ENCODE peak calls at places on chromosomes 2 and 18, in four cellular contexts. One of them, this sample, is unnamed.

GRCh38 chr2:233022561-233022960 is 9.5 kb upstream of the NGEF start:
- DNase-seq in tibial artery: no peak
- DNase-seq in left lung: no peak
- DNase-seq in PC-9: peak
- DNase-seq in this sample: no peak

GRCh38 chr2:157428500-157429175 is 15.3 kb downstream of the CYTIP start:
- DNase-seq in PC-9: no peak
- DNase-seq in left lung: no peak
- DNase-seq in tibial artery: no peak
- DNase-seq in this sample: no peak

GRCh38 chr18:59063912-59064311 is 75.8 kb upstream of the SEC11C start:
- DNase-seq in tibial artery: no peak
- DNase-seq in PC-9: no peak
- DNase-seq in left lung: no peak
- DNase-seq in this sample: no peak

GRCh38 chr2:183164111-183165015 is 40.1 kb downstream of the NUP35 start:
- DNase-seq in left lung: no peak
- DNase-seq in PC-9: no peak
- DNase-seq in tibial artery: no peak
- DNase-seq in this sample: no peak

GRCh38 chr2:24421668-24422067 is 61.3 kb upstream of the ITSN2 start:
- DNase-seq in PC-9: no peak
- DNase-seq in left lung: peak
- DNase-seq in tibial artery: no peak
- DNase-seq in this sample: peak

GRCh38 chr18:68267583-68267982 is 447.3 kb downstream of the TMX3 start:
- DNase-seq in left lung: no peak
- DNase-seq in PC-9: no peak
- DNase-seq in tibial artery: no peak
- DNase-seq in this sample: no peak

GRCh38 chr2:12612646-12613045 is 104.1 kb upstream of the TRIB2 start:
- DNase-seq in left lung: no peak
- DNase-seq in tibial artery: no peak
- DNase-seq in PC-9: no peak
- DNase-seq in this sample: no peak

GRCh38 chr2:219575566-219576504 is 3.7 kb downstream of the INHA start:
- DNase-seq in tibial artery: no peak
- DNase-seq in left lung: no peak
- DNase-seq in PC-9: no peak
- DNase-seq in this sample: no peak

GRCh38 chr18:61679836-61680235 is 213.0 kb downstream of the RNF152 start:
- DNase-seq in tibial artery: no peak
- DNase-seq in left lung: no peak
- DNase-seq in PC-9: no peak
- DNase-seq in this sample: no peak

GRCh38 chr2:5111581-5111980 is 580.6 kb upstream of the SOX11 start:
- DNase-seq in left lung: no peak
- DNase-seq in tibial artery: no peak
- DNase-seq in PC-9: no peak
- DNase-seq in this sample: peak

GRCh38 chr2:28809927-28810326 is 707 bp upstream of the SPDYA start:
- DNase-seq in PC-9: no peak
- DNase-seq in left lung: no peak
- DNase-seq in tibial artery: no peak
- DNase-seq in this sample: no peak

GRCh38 chr18:59029663-59030421 is 109.8 kb upstream of the SEC11C start:
- DNase-seq in left lung: no peak
- DNase-seq in tibial artery: no peak
- DNase-seq in PC-9: no peak
- DNase-seq in this sample: no peak

GRCh38 chr2:109680523-109681297 is 66.5 kb downstream of the SOWAHC start:
- DNase-seq in left lung: no peak
- DNase-seq in PC-9: no peak
- DNase-seq in tibial artery: peak
- DNase-seq in this sample: no peak

GRCh38 chr18:35026407-35027061 is 14.7 kb upstream of the MAPRE2 start:
- DNase-seq in left lung: no peak
- DNase-seq in tibial artery: no peak
- DNase-seq in PC-9: no peak
- DNase-seq in this sample: no peak

GRCh38 chr2:128549646-128550260 is 231.1 kb upstream of the HS6ST1 start:
- DNase-seq in left lung: no peak
- DNase-seq in PC-9: no peak
- DNase-seq in tibial artery: no peak
- DNase-seq in this sample: no peak

GRCh38 chr2:238099709-238100048 is 461 bp upstream of the ESPNL start:
- DNase-seq in PC-9: no peak
- DNase-seq in left lung: no peak
- DNase-seq in tibial artery: no peak
- DNase-seq in this sample: peak

GRCh38 chr2:38178142-38178541 is 102.2 kb upstream of the CYP1B1 start:
- DNase-seq in tibial artery: peak
- DNase-seq in PC-9: no peak
- DNase-seq in left lung: peak
- DNase-seq in this sample: peak

GRCh38 chr2:238428866-238429265 is 2.1 kb downstream of the ASB1 start:
- DNase-seq in left lung: no peak
- DNase-seq in tibial artery: no peak
- DNase-seq in PC-9: no peak
- DNase-seq in this sample: no peak

GRCh38 chr2:25198209-25198525 is 29.8 kb upstream of the POMC start:
- DNase-seq in PC-9: no peak
- DNase-seq in left lung: no peak
- DNase-seq in tibial artery: no peak
- DNase-seq in this sample: no peak

GRCh38 chr2:172456002-172456401 is 28.6 kb downstream of the ITGA6 start:
- DNase-seq in tibial artery: no peak
- DNase-seq in left lung: no peak
- DNase-seq in PC-9: peak
- DNase-seq in this sample: no peak

GRCh38 chr18:12041561-12041960 is 52.1 kb upstream of the ANKRD62 start:
- DNase-seq in left lung: no peak
- DNase-seq in PC-9: peak
- DNase-seq in tibial artery: no peak
- DNase-seq in this sample: no peak

GRCh38 chr2:161206491-161207032 is 46.3 kb downstream of the TANK start:
- DNase-seq in left lung: no peak
- DNase-seq in tibial artery: no peak
- DNase-seq in PC-9: no peak
- DNase-seq in this sample: no peak

GRCh38 chr2:10221443-10221842 is 81.3 kb upstream of the HPCAL1 start:
- DNase-seq in left lung: no peak
- DNase-seq in PC-9: no peak
- DNase-seq in tibial artery: no peak
- DNase-seq in this sample: no peak

GRCh38 chr2:98623657-98624056 is 15.3 kb downstream of the UNC50 start:
- DNase-seq in left lung: peak
- DNase-seq in tibial artery: no peak
- DNase-seq in PC-9: no peak
- DNase-seq in this sample: no peak

GRCh38 chr2:198715304-198715703 is 742.4 kb downstream of the SATB2 start:
- DNase-seq in tibial artery: no peak
- DNase-seq in left lung: no peak
- DNase-seq in PC-9: no peak
- DNase-seq in this sample: no peak

GRCh38 chr2:59277656-59278055 is 1036.5 kb upstream of the FANCL start:
- DNase-seq in PC-9: no peak
- DNase-seq in left lung: no peak
- DNase-seq in tibial artery: no peak
- DNase-seq in this sample: no peak

GRCh38 chr18:12455511-12455910 is 47.8 kb downstream of the PRELID3A start:
- DNase-seq in tibial artery: no peak
- DNase-seq in left lung: no peak
- DNase-seq in PC-9: no peak
- DNase-seq in this sample: no peak

GRCh38 chr2:86791574-86791973 is 861 bp upstream of the CD8A start:
- DNase-seq in left lung: no peak
- DNase-seq in tibial artery: no peak
- DNase-seq in PC-9: no peak
- DNase-seq in this sample: no peak

GRCh38 chr18:23204589-23205235 is 69.4 kb downstream of the CABLES1 start:
- DNase-seq in tibial artery: no peak
- DNase-seq in left lung: no peak
- DNase-seq in PC-9: no peak
- DNase-seq in this sample: no peak

GRCh38 chr2:9814129-9814868 is 29.0 kb upstream of the TAF1B start:
- DNase-seq in tibial artery: peak
- DNase-seq in left lung: peak
- DNase-seq in PC-9: no peak
- DNase-seq in this sample: no peak

DNA sequence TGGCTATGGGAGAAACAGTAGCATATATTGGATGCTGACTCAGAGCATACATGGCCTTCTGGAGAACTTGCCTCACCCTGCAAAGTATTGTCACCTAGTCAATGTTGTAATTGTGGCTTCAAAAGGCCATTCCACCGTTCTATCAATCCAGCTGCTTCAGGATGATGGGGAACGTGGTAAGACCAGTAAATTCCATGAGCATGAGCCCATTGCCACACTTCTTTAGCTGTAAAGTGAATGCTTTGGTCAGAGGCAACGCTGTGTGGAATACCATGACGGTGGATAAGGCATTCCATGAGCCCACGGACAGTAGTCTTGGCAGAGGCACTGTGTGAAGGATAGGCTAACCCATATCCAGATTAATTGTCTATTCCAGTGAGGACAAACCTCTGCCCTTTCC is 1300.1 kb upstream of the ACVR2A start:
- DNase-seq in tibial artery: no peak
- DNase-seq in left lung: no peak
- DNase-seq in PC-9: no peak
- DNase-seq in this sample: no peak
- H3K4me3 ChIP-seq in tibial artery: no peak
- H3K4me3 ChIP-seq in left lung: no peak
- H3K4me3 ChIP-seq in PC-9: no peak
- H3K4me3 ChIP-seq in this sample: no peak

DNA sequence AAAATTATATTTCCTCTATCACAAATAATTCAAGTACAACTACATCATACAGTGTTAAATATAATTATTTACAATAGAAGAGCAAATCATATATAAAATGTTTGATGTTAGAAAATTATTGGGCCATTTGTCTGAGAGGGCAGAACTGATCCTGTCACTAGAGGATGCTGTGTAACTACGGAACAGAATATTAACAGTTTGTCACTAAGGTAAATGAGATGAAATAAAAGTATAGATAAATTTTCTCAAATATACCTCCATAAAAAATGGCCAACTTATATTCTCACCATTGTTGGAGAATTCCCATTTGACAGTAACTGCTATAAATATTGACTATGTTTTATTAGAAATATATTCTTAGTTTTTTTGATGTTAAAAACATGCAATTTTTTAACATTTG is 1067.4 kb upstream of the DDX18 start:
- DNase-seq in PC-9: no peak
- DNase-seq in tibial artery: no peak
- DNase-seq in left lung: no peak
- DNase-seq in this sample: no peak
- TF ChIP-seq CTCF in PC-9: no peak
- TF ChIP-seq CTCF in tibial artery: no peak
- TF ChIP-seq CTCF in left lung: no peak
- TF ChIP-seq CTCF in this sample: no peak

GRCh38 chr2:168231609-168232241 is 15.7 kb downstream of the STK39 start:
- DNase-seq in PC-9: no peak
- DNase-seq in tibial artery: no peak
- DNase-seq in left lung: no peak
- DNase-seq in this sample: no peak
- H3K4me3 ChIP-seq in PC-9: no peak
- H3K4me3 ChIP-seq in tibial artery: no peak
- H3K4me3 ChIP-seq in left lung: no peak
- H3K4me3 ChIP-seq in this sample: no peak

GRCh38 chr2:27086722-27087446 is at the start of gene KHK:
- DNase-seq in PC-9: peak
- DNase-seq in tibial artery: peak
- DNase-seq in left lung: peak
- DNase-seq in this sample: peak

GRCh38 chr2:27085670-27086089 is 892 bp upstream of the KHK start:
- DNase-seq in PC-9: peak
- DNase-seq in tibial artery: peak
- DNase-seq in left lung: peak
- DNase-seq in this sample: peak

GRCh38 chr2:27085062-27085669 is 1.4 kb upstream of the KHK start:
- DNase-seq in tibial artery: no peak
- DNase-seq in left lung: no peak
- DNase-seq in PC-9: no peak
- DNase-seq in this sample: no peak

GRCh38 chr2:27087823-27088410 is 1.3 kb downstream of the KHK start:
- DNase-seq in left lung: peak
- DNase-seq in PC-9: no peak
- DNase-seq in tibial artery: no peak
- DNase-seq in this sample: no peak

DNA sequence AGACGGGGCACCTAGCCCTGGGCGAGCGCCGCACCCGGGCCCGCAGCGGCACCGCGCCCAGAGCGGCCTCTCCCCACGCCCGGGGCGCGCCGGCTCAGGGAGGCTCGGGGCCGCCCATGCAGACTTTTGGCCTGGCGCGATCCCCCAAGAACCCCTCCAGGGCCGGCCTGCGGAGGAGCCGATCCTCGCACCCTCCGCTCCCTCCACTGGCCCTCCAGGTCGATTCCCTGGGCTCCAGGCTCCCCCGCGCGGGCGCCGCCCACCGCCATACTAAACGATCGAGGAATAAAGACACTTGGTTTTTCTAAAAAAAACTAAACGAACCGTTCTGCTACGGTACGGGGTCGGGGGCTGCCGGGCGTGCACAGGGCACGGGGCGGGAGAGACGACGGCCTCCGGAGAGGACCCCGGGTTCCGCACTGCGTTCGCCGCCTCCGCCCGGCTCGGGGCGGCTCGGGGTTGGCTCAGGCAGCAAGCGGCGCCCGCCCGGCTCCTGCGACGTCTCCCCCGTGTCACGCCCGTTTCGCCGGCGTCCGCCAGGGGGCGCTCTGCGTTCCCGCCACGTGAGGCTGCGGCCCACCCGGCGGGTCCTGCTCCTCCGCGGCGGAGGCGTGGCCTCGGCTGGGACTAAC is 366 bp upstream of the KHK start:
- DNase-seq in left lung: peak
- DNase-seq in PC-9: peak
- DNase-seq in tibial artery: peak
- DNase-seq in this sample: peak
- TF ChIP-seq CTCF in left lung: peak
- TF ChIP-seq CTCF in PC-9: peak
- TF ChIP-seq CTCF in tibial artery: peak
- TF ChIP-seq CTCF in this sample: peak

GRCh38 chr2:41949091-41949490 is 98.7 kb upstream of the PKDCC start:
- DNase-seq in PC-9: no peak
- DNase-seq in left lung: no peak
- DNase-seq in tibial artery: no peak
- DNase-seq in this sample: no peak
- H3K4me3 ChIP-seq in PC-9: no peak
- H3K4me3 ChIP-seq in left lung: no peak
- H3K4me3 ChIP-seq in tibial artery: no peak
- H3K4me3 ChIP-seq in this sample: no peak